ENCODE peak calls at places on chromosome 15, in four cellular contexts. H is brain microvascular endothelial cell, E is OCI-LY7, R is Karpas-422. F is an unnamed sample.

GRCh38 chr15:39680868-39681267 is 100.0 kb downstream of the THBS1 start:
- DNase-seq in H (no peak), E (no peak), R (no peak), F (no peak)

GRCh38 chr15:88949734-88950400 is 36.7 kb upstream of the MFGE8 start:
- DNase-seq in H (no peak), E (no peak), R (no peak), F (no peak)

GRCh38 chr15:58361291-58361759 is 70.5 kb upstream of the LIPC start:
- DNase-seq in H (peak; percentile 12), E (no peak), R (no peak), F (no peak)

GRCh38 chr15:43382310-43382709 is 11.4 kb downstream of the TUBGCP4 start:
- DNase-seq in H (no peak), E (no peak), R (no peak), F (no peak)

GRCh38 chr15:50071551-50072258 is 47.3 kb downstream of the ATP8B4 start:
- DNase-seq in H (no peak), E (no peak), R (no peak), F (no peak)

GRCh38 chr15:39538936-39539335 is 41.9 kb upstream of the THBS1 start:
- DNase-seq in H (no peak), E (no peak), R (no peak), F (no peak)

GRCh38 chr15:71149645-71150557 is 34.6 kb downstream of the THSD4 start:
- DNase-seq in H (no peak), E (no peak), R (no peak), F (no peak)

GRCh38 chr15:91945385-91945784 is 91.9 kb downstream of the SLCO3A1 start:
- DNase-seq in H (no peak), E (no peak), R (no peak), F (no peak)

GRCh38 chr15:98650871-98651481 is 2.6 kb downstream of the IGF1R start:
- DNase-seq in H (no peak), E (no peak), R (no peak), F (no peak)

GRCh38 chr15:58212909-58213526 is 74.8 kb downstream of the AQP9 start:
- DNase-seq in H (peak; percentile 39), E (peak; percentile 5), R (peak; percentile 48), F (no peak)

GRCh38 chr15:98003528-98003927 is 43.0 kb downstream of the ARRDC4 start:
- DNase-seq in H (no peak), E (no peak), R (no peak), F (no peak)

GRCh38 chr15:79549196-79549595 is 117.1 kb downstream of the MINAR1 start:
- DNase-seq in H (no peak), E (no peak), R (no peak), F (no peak)

GRCh38 chr15:78162038-78162437 is 12.9 kb downstream of the IDH3A start:
- DNase-seq in H (no peak), E (no peak), R (no peak), F (no peak)

GRCh38 chr15:58472821-58473581 is 41.2 kb downstream of the LIPC start:
- DNase-seq in H (no peak), E (peak; percentile 24), R (no peak), F (no peak)

GRCh38 chr15:72203507-72203837 is 5.9 kb upstream of the GRAMD2A start:
- DNase-seq in H (peak; percentile 29), E (no peak), R (no peak), F (peak; percentile 86)

GRCh38 chr15:33194704-33195261 is at the start of gene FMN1:
- DNase-seq in H (peak; percentile 95), E (peak; percentile 94), R (no peak), F (peak; percentile 91)

GRCh38 chr15:84878504-84878903 is 6.0 kb upstream of the SLC28A1 start:
- DNase-seq in H (peak; percentile 28), E (peak; percentile 68), R (peak; percentile 87), F (peak; percentile 57)

GRCh38 chr15:59360896-59361295 is 11.8 kb downstream of the MYO1E start:
- DNase-seq in H (peak; percentile 52), E (no peak), R (no peak), F (no peak)

GRCh38 chr15:36401586-36401966 is 177.8 kb upstream of the CDIN1 start:
- DNase-seq in H (no peak), E (no peak), R (no peak), F (no peak)
- H3K27ac ChIP-seq in H (no peak overlapping the region), E (no peak overlapping the region), R (no peak overlapping the region), F (no peak overlapping the region)

GRCh38 chr15:60842694-60843093 is 363.8 kb upstream of the ICE2 start:
- DNase-seq in H (no peak), E (no peak), R (no peak), F (no peak)
- H3K27ac ChIP-seq in H (no peak overlapping the region), E (no peak overlapping the region), R (no peak overlapping the region), F (no peak overlapping the region)

GRCh38 chr15:63070681-63071129 is 28.2 kb downstream of the TPM1 start:
- DNase-seq in H (peak; percentile 32), E (no peak), R (no peak), F (no peak)
- H3K27ac ChIP-seq in H (peak overlapping the region; percentile 13), E (no peak overlapping the region), R (no peak overlapping the region), F (no peak overlapping the region)

DNA sequence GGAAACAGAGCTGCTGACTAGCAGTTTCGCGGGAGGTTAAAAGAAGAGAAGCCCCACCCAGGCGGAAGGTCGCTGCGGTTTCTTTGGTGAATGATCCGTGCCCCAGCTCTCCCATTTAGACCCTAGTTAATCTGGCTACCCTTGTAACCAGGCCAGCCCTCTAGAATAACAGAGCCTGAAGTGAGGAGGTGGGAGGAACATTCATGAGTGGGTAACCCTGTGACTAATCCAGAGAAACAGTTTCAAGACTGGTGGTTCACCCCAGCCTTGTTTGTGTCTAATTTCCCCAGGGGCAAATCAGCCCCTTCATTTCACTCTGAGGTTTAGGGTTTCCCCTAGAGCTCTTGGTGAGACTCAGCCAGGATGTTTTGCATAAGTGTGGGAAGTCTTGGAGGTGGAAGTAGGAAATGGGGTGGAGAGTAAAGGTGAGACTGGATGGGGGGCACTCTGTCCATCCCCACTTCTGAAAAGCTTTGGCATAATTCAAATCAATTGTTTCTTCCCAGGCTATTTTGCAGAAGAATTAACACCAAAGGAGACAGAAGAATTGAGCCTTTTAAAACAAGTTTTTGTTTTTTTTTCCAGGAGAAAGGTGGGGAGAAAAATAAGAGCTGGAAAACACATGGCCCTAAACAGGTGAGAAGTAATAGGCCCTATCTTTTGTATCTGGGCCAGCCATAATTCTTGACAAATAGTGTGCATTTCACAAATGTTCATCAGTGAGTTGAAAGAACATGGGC is 303.1 kb downstream of the RPLP1 start:
- DNase-seq in H (no peak), E (peak; percentile 62), R (peak; percentile 60), F (no peak)
- H3K27ac ChIP-seq in H (no peak overlapping the region), E (peak overlapping the region; percentile 40), R (no peak overlapping the region), F (no peak overlapping the region)

GRCh38 chr15:52107238-52107637 is 5.3 kb downstream of the BCL2L10 start:
- DNase-seq in H (no peak), E (peak; percentile 21), R (no peak), F (no peak)

GRCh38 chr15:52103217-52104207 is 9.1 kb downstream of the BCL2L10 start:
- DNase-seq in H (peak; percentile 97), E (peak; percentile 31), R (peak; percentile 59), F (no peak)

GRCh38 chr15:52104532-52105004 is 8.0 kb downstream of the BCL2L10 start:
- DNase-seq in H (no peak), E (peak; percentile 45), R (no peak), F (no peak)

GRCh38 chr15:52106641-52107040 is 5.9 kb downstream of the BCL2L10 start:
- DNase-seq in H (no peak), E (no peak), R (no peak), F (no peak)

GRCh38 chr15:52105856-52106255 is 6.7 kb downstream of the BCL2L10 start:
- DNase-seq in H (no peak), E (no peak), R (no peak), F (no peak)
- H3K27ac ChIP-seq in H (no peak overlapping the region), E (no peak overlapping the region), R (no peak overlapping the region), F (no peak overlapping the region)

GRCh38 chr15:41574158-41574557 is 15.1 kb downstream of the TYRO3 start:
- DNase-seq in H (no peak), E (no peak), R (no peak), F (no peak)
- H3K27ac ChIP-seq in H (no peak overlapping the region), E (no peak overlapping the region), R (no peak overlapping the region), F (no peak overlapping the region)

DNA sequence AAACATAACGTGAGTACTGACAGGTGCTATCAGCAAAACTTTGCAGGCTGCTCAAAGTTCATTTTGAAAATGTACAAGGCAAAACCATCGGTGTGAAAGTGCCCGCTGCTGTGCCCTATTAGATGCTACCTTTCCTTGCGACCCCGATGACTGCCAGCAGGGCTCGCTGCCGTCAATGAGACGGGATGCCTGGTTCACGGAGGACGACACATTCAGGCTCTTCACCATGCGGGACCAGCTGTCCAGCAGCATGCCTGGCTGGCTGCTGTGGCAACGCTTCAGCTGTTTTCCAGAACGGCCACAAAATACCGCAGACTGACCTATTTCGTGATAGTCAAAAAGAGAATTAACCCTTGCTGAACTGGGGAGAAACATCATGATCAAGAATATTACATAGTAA is 92.7 kb upstream of the OCA2 start:
- DNase-seq in H (peak; percentile 66), E (no peak), R (no peak), F (peak; percentile 34)
- H3K27ac ChIP-seq in H (no peak overlapping the region), E (no peak overlapping the region), R (no peak overlapping the region), F (no peak overlapping the region)

GRCh38 chr15:48077785-48078184 is 43.0 kb upstream of the SLC24A5 start:
- DNase-seq in H (no peak), E (no peak), R (no peak), F (no peak)

GRCh38 chr15:48072941-48073340 is 47.8 kb upstream of the SLC24A5 start:
- DNase-seq in H (no peak), E (no peak), R (no peak), F (no peak)

GRCh38 chr15:48076454-48076853 is 44.3 kb upstream of the SLC24A5 start:
- DNase-seq in H (peak; percentile 27), E (no peak), R (no peak), F (no peak)

GRCh38 chr15:48073881-48074280 is 46.9 kb upstream of the SLC24A5 start:
- DNase-seq in H (no peak), E (no peak), R (no peak), F (no peak)
- H3K27ac ChIP-seq in H (no peak overlapping the region), E (no peak overlapping the region), R (no peak overlapping the region), F (no peak overlapping the region)

DNA sequence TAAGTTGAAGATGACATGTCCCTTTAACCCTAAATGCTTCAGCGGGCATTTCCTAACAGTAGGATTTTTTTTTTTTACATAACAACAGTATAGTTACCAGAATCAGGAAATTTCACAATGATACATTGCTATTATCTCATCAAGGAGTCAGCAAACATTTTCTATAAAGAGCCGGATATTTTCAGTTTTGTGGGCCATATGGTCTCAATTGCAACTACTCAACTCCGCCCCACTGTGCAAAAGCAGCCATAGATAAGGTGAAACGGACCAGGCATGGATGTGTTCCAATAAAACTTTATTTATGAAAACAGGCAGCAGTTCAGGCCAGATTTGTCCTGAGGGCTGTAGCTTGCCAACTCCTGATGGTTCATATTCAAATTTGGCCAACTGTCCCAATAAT is 130.6 kb downstream of the SMAD6 start:
- DNase-seq in H (no peak), E (peak; percentile 28), R (no peak), F (no peak)
- H3K27ac ChIP-seq in H (no peak overlapping the region), E (peak overlapping the region; percentile 68), R (no peak overlapping the region), F (no peak overlapping the region)